ENCODE peak calls at places on chromosomes 2 and 18, in nine cellular contexts. H is MM.1S, G is SK-N-SH, V is HCT116, M is hepatocyte, S is GM23338, Z is neural progenitor cell, B is PC-3, W is GM23248. D is an unnamed sample.
A peak's percentile ranks its signal among the peaks of the same experiment; 100 is the strongest.

GRCh38 chr2:96661324-96661723 is 18.8 kb downstream of the FER1L5 start:
- DNase-seq in H (no peak), G (no peak), V (no peak), M (no peak), S (no peak), Z (no peak), B (no peak), W (no peak), D (no peak)

GRCh38 chr2:31729442-31730092 is 148.8 kb upstream of the SRD5A2 start:
- DNase-seq in H (peak; percentile 38), G (peak; percentile 36), V (peak; percentile 54), M (peak; percentile 41), S (peak; percentile 80), Z (peak; percentile 45), B (peak; percentile 74), W (peak; percentile 69), D (peak; percentile 43)

GRCh38 chr2:217061916-217062315 is 202.1 kb upstream of the TNP1 start:
- DNase-seq in H (no peak), G (no peak), V (no peak), M (no peak), S (no peak), Z (no peak), B (no peak), W (no peak), D (no peak)

GRCh38 chr2:30769891-30770462 is 37.3 kb downstream of the CAPN13 start:
- DNase-seq in H (no peak), G (no peak), V (no peak), M (no peak), S (no peak), Z (no peak), B (no peak), W (no peak), D (no peak)

GRCh38 chr2:177604291-177605065 is 211.9 kb downstream of the AGPS start:
- DNase-seq in H (peak; percentile 44), G (peak; percentile 50), V (peak; percentile 53), M (peak; percentile 81), S (peak; percentile 84), Z (peak; percentile 75), B (peak; percentile 76), W (peak; percentile 83), D (peak; percentile 35)

GRCh38 chr2:162086904-162087303 is 12.9 kb upstream of the DPP4 start:
- DNase-seq in H (no peak), G (no peak), V (no peak), M (no peak), S (no peak), Z (no peak), B (peak; percentile 79), W (peak; percentile 89), D (no peak)

GRCh38 chr2:237935740-237936452 is 30.9 kb upstream of the UBE2F start:
- DNase-seq in H (no peak), G (no peak), V (peak; percentile 26), M (no peak), S (no peak), Z (no peak), B (peak; percentile 38), W (peak; percentile 35), D (no peak)

GRCh38 chr2:127358044-127358443 is 29.7 kb downstream of the MAP3K2 start:
- DNase-seq in H (no peak), G (no peak), V (no peak), M (no peak), S (no peak), Z (no peak), B (peak; percentile 75), W (no peak), D (no peak)

GRCh38 chr2:207167129-207167923 is 1.6 kb upstream of the KLF7 start:
- DNase-seq in H (no peak), G (no peak), V (no peak), M (no peak), S (no peak), Z (no peak), B (no peak), W (peak; percentile 82), D (no peak)

GRCh38 chr2:158723921-158724802 is 71.0 kb upstream of the DAPL1 start:
- DNase-seq in H (no peak), G (no peak), V (peak; percentile 35), M (peak; percentile 45), S (peak; percentile 75), Z (peak; percentile 33), B (peak; percentile 94), W (no peak), D (no peak)

GRCh38 chr2:45821558-45822271 is 170.2 kb downstream of the PRKCE start:
- DNase-seq in H (no peak), G (no peak), V (peak; percentile 23), M (peak; percentile 80), S (no peak), Z (no peak), B (peak; percentile 89), W (peak; percentile 31), D (no peak)

GRCh38 chr18:37430346-37431076 is 135.1 kb downstream of the CELF4 start:
- DNase-seq in H (no peak), G (peak; percentile 59), V (no peak), M (no peak), S (peak; percentile 80), Z (peak; percentile 31), B (no peak), W (no peak), D (no peak)

GRCh38 chr2:179569834-179570233 is 291.6 kb downstream of the ZNF385B start:
- DNase-seq in H (no peak), G (no peak), V (no peak), M (peak; percentile 56), S (no peak), Z (no peak), B (peak; percentile 68), W (peak; percentile 78), D (no peak)

GRCh38 chr18:79573921-79574491 is 105.6 kb upstream of the CTDP1 start:
- DNase-seq in H (no peak), G (no peak), V (no peak), M (no peak), S (no peak), Z (no peak), B (no peak), W (no peak), D (no peak)

GRCh38 chr18:3333721-3334386 is 71.9 kb downstream of the MYL12B start:
- DNase-seq in H (no peak), G (no peak), V (no peak), M (no peak), S (no peak), Z (no peak), B (no peak), W (no peak), D (no peak)

GRCh38 chr2:239006886-239007285 is 159.0 kb downstream of the TWIST2 start:
- DNase-seq in H (no peak), G (no peak), V (no peak), M (peak; percentile 48), S (no peak), Z (no peak), B (peak; percentile 94), W (peak; percentile 64), D (no peak)

GRCh38 chr2:100235098-100235497 is 87.2 kb downstream of the LONRF2 start:
- DNase-seq in H (peak; percentile 88), G (no peak), V (no peak), M (no peak), S (peak; percentile 9), Z (no peak), B (peak; percentile 53), W (no peak), D (peak; percentile 90)

GRCh38 chr2:182506606-182507005 is 79.8 kb upstream of the PDE1A start:
- DNase-seq in H (no peak), G (peak; percentile 16), V (no peak), M (peak; percentile 5), S (peak; percentile 30), Z (peak; percentile 11), B (no peak), W (peak; percentile 67), D (no peak)

GRCh38 chr18:36756262-36756661 is 72.5 kb downstream of the TPGS2 start:
- DNase-seq in H (no peak), G (no peak), V (no peak), M (no peak), S (no peak), Z (no peak), B (no peak), W (peak; percentile 67), D (no peak)

GRCh38 chr2:136703214-136703613 is 62.1 kb upstream of the THSD7B start:
- DNase-seq in H (no peak), G (no peak), V (no peak), M (no peak), S (no peak), Z (no peak), B (no peak), W (no peak), D (no peak)
- TF ChIP-seq EZH2phosphoT487 in H (no peak), G (no peak), V (no peak), M (no peak), S (no peak), Z (no peak), B (no peak), W (no peak), D (no peak)

GRCh38 chr18:22560797-22561196 is 143.1 kb upstream of the CTAGE1 start:
- DNase-seq in H (no peak), G (no peak), V (no peak), M (no peak), S (no peak), Z (no peak), B (no peak), W (no peak), D (no peak)
- H3K4me2 ChIP-seq in H (peak overlapping the region; percentile 69), G (no peak overlapping the region), V (no peak overlapping the region), M (peak overlapping the region; percentile 92), S (peak overlapping the region; percentile 92), Z (no peak overlapping the region), B (peak overlapping the region; percentile 95), W (peak overlapping the region; percentile 87), D (no peak overlapping the region)

DNA sequence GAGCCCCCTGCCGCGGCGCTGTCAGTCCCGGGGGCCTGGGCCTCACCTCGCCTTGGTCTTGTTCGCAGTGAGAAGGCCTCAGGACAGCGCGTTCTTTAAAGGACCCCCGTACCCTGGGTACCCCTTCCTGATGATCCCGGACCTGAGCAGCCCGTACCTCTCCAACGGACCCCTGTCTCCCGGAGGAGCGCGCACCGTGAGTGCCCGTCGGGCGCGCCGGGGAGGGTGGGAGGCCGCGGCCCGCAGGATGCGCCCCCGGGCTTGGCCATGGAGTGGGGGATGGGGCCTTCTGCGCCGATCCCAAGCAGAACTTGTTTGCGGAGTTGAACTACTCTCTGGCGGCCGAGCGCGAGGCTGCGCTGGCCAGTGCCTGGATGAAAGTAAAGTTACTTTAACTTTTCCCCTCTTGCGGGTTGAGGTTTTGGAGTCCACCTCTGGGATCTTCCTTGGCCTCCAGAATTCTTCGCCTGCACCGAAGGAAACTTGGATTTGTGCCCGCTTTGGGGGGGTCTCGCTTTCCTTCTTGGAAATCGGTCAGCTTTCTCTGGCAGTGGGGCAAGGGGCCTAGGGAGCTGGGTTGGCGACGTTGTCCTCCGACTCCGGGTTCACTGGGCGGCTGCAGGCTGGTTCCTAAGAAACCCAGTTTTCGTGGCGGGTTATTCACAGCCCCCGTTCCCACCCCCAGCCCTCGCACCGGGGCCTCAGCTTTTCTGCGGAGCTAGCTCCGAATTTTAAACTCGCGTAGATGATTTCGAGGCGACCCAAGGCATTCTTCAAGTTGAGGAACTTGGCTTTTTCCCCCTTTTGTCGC is 1.3 kb downstream of the TCF7L1 start:
- DNase-seq in H (no peak), G (peak; percentile 39), V (no peak), M (peak; percentile 78), S (peak; percentile 65), Z (peak; percentile 66), B (peak; percentile 28), W (peak; percentile 68), D (no peak)
- H3K4me3 ChIP-seq in H (no peak overlapping the region), G (peak overlapping the region; percentile 71), V (peak overlapping the region; percentile 63), M (peak overlapping the region; percentile 90), S (peak overlapping the region; percentile 91), Z (peak overlapping the region; percentile 76), B (peak overlapping the region; percentile 81), W (peak overlapping the region; percentile 75), D (no peak overlapping the region)

DNA sequence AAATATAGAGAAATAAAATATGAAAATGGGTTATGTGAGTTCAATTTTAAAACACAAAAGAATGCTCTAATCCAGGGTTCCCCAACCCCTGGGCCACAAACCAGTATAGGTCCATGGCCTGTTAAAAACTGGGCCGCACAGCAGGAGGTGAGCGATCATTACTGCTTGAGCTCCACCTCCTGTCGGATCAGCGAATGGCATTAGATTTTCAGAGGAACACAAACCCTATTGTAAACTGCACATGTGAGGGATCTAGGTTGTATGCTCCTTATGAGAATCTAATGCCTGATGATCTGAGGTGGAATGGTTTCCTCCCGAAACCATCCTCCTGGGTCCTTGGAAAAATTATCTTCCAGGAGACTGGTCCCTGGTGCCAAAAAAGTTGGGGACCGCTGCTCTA is 34.7 kb downstream of the TTR start:
- DNase-seq in H (no peak), G (no peak), V (no peak), M (no peak), S (no peak), Z (no peak), B (no peak), W (no peak), D (no peak)
- TF ChIP-seq EZH2phosphoT487 in H (no peak), G (no peak), V (no peak), M (no peak), S (no peak), Z (no peak), B (no peak), W (no peak), D (no peak)